ENCODE peak calls at places on chromosomes 7 and 10, in six cellular contexts. T is WTC11, I is A549, D is HCT116, Y is HepG2, M is GM12878. H is an unnamed sample.

GRCh38 chr7:155339474-155339873 is 41.8 kb downstream of the INSIG1 start:
- DNase-seq in M (no peak), T (no peak), I (no peak), Y (no peak), D (no peak), H (no peak)

GRCh38 chr10:123559823-123560092 is 106.4 kb upstream of the GPR26 start:
- DNase-seq in T (no peak), I (no peak), M (no peak), D (no peak), Y (no peak), H (no peak)

GRCh38 chr10:8043569-8044306 is 10.8 kb upstream of the GATA3 start:
- DNase-seq in Y (no peak), M (no peak), D (no peak), T (peak), I (no peak), H (no peak)

GRCh38 chr7:151245360-151246160 is 2.9 kb downstream of the SMARCD3 start:
- DNase-seq in Y (no peak), I (peak), T (peak), D (no peak), M (no peak), H (peak)

GRCh38 chr7:126715076-126715475 is 537.7 kb downstream of the GRM8 start:
- DNase-seq in I (no peak), M (no peak), D (no peak), T (no peak), Y (no peak), H (no peak)

GRCh38 chr10:68957654-68958053 is 1.7 kb downstream of the DDX21 start:
- DNase-seq in Y (no peak), D (no peak), T (no peak), I (no peak), M (no peak), H (no peak)

GRCh38 chr7:42197391-42197790 is 39.6 kb downstream of the GLI3 start:
- DNase-seq in M (no peak), I (no peak), D (no peak), T (no peak), Y (no peak), H (no peak)

GRCh38 chr10:98446121-98446655 is 547 bp downstream of the HPS1 start:
- DNase-seq in I (peak), D (no peak), Y (no peak), M (no peak), T (peak), H (peak)

GRCh38 chr10:79044036-79044664 is 24.6 kb upstream of the ZMIZ1 start:
- DNase-seq in M (no peak), T (no peak), Y (no peak), D (no peak), I (no peak), H (no peak)

GRCh38 chr7:132367795-132368194 is 208.5 kb downstream of the PLXNA4 start:
- DNase-seq in I (no peak), Y (no peak), T (no peak), D (no peak), M (no peak), H (no peak)

GRCh38 chr7:155804897-155805825 is 7.1 kb downstream of the SHH start:
- DNase-seq in T (peak), D (no peak), Y (no peak), M (no peak), I (peak), H (peak)

GRCh38 chr7:105691692-105692564 is 110.6 kb upstream of the EFCAB10 start:
- DNase-seq in I (no peak), M (no peak), D (no peak), Y (no peak), T (peak), H (peak)

GRCh38 chr7:50307368-50308012 is 3.0 kb downstream of the IKZF1 start:
- DNase-seq in M (no peak), T (no peak), D (no peak), I (no peak), Y (no peak), H (peak)

GRCh38 chr10:86974484-86974883 is 6.2 kb downstream of the ADIRF start:
- DNase-seq in M (no peak), T (no peak), I (no peak), D (no peak), Y (no peak), H (no peak)

GRCh38 chr7:31318308-31318707 is 22.2 kb downstream of the NEUROD6 start:
- DNase-seq in M (no peak), Y (peak), T (no peak), D (no peak), I (no peak), H (no peak)

GRCh38 chr7:98472391-98473002 is 71.6 kb upstream of the BAIAP2L1 start:
- DNase-seq in D (no peak), M (no peak), I (no peak), Y (no peak), T (no peak), H (no peak)

GRCh38 chr10:15262036-15262713 is 93.7 kb upstream of the NMT2 start:
- DNase-seq in T (no peak), M (no peak), I (peak), Y (peak), D (no peak), H (no peak)

GRCh38 chr7:13988011-13988410 is 1.5 kb downstream of the ETV1 start:
- DNase-seq in T (no peak), D (no peak), Y (no peak), I (no peak), M (no peak), H (no peak)

GRCh38 chr7:1124164-1124563 is 35.8 kb downstream of the ZFAND2A start:
- DNase-seq in M (no peak), Y (no peak), T (no peak), I (no peak), D (no peak), H (no peak)

DNA sequence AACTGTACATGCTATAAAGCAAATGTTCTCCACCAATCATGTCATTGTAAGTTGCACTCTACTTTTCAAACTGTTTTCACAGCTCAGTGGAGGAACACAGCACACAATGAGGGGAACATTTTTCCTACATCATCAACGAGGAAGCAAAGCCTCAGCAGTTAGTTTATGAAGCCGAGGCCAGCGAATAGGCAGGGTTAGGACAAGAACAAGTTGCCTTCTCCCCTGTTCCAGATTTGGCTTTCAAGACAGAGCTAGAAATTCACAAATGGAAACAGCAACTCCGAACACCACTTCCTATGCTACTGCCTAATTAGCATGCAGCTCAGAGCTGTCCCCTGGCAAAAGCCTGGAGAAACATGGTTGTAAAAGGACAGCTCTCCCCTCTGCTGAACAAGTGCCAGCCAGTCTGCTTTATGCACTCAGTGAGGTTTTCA is 19.8 kb downstream of the ITGB8 start:
- DNase-seq in M (no peak), T (no peak), Y (no peak), I (no peak), D (no peak), H (no peak)
- TF ChIP-seq MAX in M (no peak), T (no peak), Y (no peak), I (no peak), D (no peak), H (no peak)

DNA sequence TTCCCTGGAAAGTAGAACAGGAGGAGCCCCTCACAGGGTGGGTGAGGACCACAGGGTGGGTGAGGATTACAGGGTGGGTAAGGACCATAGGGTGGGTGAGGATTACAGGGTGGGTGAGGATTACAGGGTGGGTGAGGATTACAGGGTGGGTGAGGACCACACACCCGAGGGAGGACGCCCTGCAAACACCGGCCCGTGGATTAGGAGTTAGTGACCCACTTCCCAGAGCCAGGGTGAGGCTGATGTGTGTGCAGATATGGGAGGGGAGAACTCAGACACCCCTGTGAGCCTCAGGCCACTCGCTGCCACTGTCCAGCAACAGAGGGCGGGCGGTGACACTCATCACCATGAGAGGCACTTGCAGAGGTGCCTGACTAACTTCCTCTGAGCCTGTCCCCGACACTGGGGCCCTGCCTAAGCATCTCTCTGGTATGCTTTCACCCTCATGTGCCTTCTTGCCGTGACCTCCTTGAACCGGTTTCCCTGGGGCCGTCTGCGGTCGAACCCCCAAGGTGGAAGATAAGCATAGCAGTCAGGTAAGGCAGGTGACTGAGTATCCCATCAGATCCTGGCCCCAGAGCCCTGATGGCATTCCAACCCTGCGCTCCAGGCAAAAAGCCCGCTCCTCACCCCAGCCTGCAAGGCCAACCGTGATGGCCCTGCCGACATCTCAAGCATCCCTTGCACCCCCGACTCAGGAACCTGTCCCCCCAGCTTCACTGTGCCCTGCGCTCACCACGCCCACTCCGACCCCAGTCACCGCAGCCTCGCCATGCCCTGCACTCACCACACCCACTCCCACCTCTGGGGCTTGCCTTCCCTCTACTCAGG is 74.1 kb downstream of the FAM53B start:
- DNase-seq in I (no peak), Y (no peak), D (no peak), T (no peak), M (no peak), H (no peak)
- TF ChIP-seq MAX in I (no peak), Y (no peak), D (no peak), T (no peak), M (no peak), H (no peak)

DNA sequence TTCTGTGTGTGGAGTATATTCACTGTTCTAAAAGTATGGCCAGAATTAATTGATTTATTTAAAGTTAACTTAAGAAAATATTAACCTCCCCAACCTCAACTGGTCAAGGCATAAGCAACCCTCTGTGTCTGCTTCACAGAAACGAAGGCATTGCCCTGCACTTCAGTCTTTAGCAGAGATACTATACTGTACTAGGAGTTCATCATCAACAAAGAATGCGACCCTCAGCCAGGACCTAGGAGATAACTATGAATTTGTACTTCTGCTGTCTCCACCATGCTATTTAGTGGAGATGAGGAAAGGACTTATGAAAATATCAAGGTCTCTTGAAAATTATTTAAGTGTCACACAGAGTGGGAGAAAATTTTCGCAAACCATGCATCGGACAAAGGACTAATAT is 35.7 kb upstream of the SEMA3D start:
- DNase-seq in D (no peak), T (no peak), I (no peak), Y (no peak), M (no peak), H (no peak)
- TF ChIP-seq MAX in D (no peak), T (no peak), I (no peak), Y (no peak), M (no peak), H (no peak)

GRCh38 chr7:130356760-130357611 is 12.4 kb downstream of the CPA5 start:
- DNase-seq in Y (no peak), I (peak), T (no peak), M (no peak), D (peak), H (peak)
- TF ChIP-seq MAX in Y (no peak), I (no peak), T (no peak), M (no peak), D (peak), H (peak)

GRCh38 chr7:100220833-100221718 is 1.3 kb downstream of the PVRIG start:
- DNase-seq in D (no peak), I (no peak), Y (no peak), M (peak), T (no peak), H (no peak)

GRCh38 chr7:100222445-100223132 is 2.8 kb downstream of the PVRIG start:
- DNase-seq in Y (no peak), I (no peak), T (no peak), M (no peak), D (no peak), H (no peak)

GRCh38 chr7:100215895-100216294 is 3.9 kb upstream of the PVRIG start:
- DNase-seq in T (no peak), D (no peak), Y (no peak), M (no peak), I (no peak), H (no peak)

GRCh38 chr7:100221767-100222444 is 2.2 kb downstream of the PVRIG start:
- DNase-seq in Y (no peak), M (no peak), T (no peak), I (no peak), D (no peak), H (no peak)

DNA sequence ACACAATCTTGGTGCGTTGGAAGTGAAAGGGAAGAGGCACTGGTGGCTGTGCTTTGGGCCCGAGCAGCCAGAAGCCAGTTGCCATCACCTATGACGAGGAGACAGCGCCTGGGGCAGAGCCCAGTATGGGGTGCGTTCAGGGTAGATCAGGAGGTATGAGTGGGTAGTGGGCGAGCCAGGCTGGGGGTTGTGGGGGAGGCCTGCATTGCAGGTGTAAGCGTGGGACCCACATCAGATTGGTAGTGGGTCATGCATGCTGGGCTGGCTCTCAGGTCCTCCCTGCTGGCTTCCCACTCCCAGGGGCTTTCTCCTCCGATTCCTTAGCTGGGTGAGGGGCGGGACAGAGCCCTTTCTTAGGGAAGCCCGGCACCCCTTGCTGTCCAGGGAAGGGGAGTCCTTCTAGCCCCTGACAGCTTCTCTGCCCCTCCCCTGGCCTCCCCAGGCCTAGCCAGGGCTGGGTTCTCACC is 445 bp upstream of the PVRIG start:
- DNase-seq in Y (no peak), D (no peak), I (no peak), T (no peak), M (no peak), H (no peak)
- TF ChIP-seq MAX in Y (no peak), D (no peak), I (no peak), T (no peak), M (no peak), H (no peak)

GRCh38 chr7:114439581-114439980 is 25.0 kb downstream of the FOXP2 start:
- DNase-seq in T (no peak), M (no peak), Y (no peak), I (no peak), D (no peak), H (no peak)
- TF ChIP-seq MAX in T (no peak), M (no peak), Y (no peak), I (no peak), D (no peak), H (no peak)

GRCh38 chr10:114223066-114223465 is 16.0 kb upstream of the VWA2 start:
- DNase-seq in Y (no peak), T (no peak), D (no peak), I (no peak), M (no peak), H (no peak)
- TF ChIP-seq MAX in Y (no peak), T (no peak), D (no peak), I (no peak), M (no peak), H (no peak)